ENCODE peak calls at places on chromosomes 5 and 9, in six cellular contexts. One of them, this sample, is unnamed.
A peak's percentile ranks its signal among the peaks of the same experiment; 100 is the strongest.

GRCh38 chr9:132214027-132214622 is 52.3 kb downstream of the NTNG2 start:
- DNase-seq in neural progenitor cell: peak; percentile 52
- DNase-seq in naive thymus-derived CD4-positive, alpha-beta T cell: no peak
- DNase-seq in GM12878: no peak
- DNase-seq in foreskin keratinocyte: peak; percentile 50
- DNase-seq in IMR-90: peak; percentile 96
- DNase-seq in this sample: peak; percentile 79

GRCh38 chr5:134145779-134146581 is 30.8 kb downstream of the SKP1 start:
- DNase-seq in IMR-90: peak; percentile 64
- DNase-seq in GM12878: no peak
- DNase-seq in neural progenitor cell: peak; percentile 81
- DNase-seq in foreskin keratinocyte: no peak
- DNase-seq in naive thymus-derived CD4-positive, alpha-beta T cell: peak; percentile 74
- DNase-seq in this sample: peak; percentile 54

GRCh38 chr9:80125731-80126264 is 554.0 kb downstream of the TLE4 start:
- DNase-seq in neural progenitor cell: no peak
- DNase-seq in IMR-90: peak; percentile 66
- DNase-seq in naive thymus-derived CD4-positive, alpha-beta T cell: no peak
- DNase-seq in GM12878: no peak
- DNase-seq in foreskin keratinocyte: no peak
- DNase-seq in this sample: no peak

GRCh38 chr9:29798599-29798998 is 2225.3 kb upstream of the C9orf72 start:
- DNase-seq in IMR-90: no peak
- DNase-seq in neural progenitor cell: no peak
- DNase-seq in naive thymus-derived CD4-positive, alpha-beta T cell: no peak
- DNase-seq in foreskin keratinocyte: no peak
- DNase-seq in GM12878: no peak
- DNase-seq in this sample: no peak

GRCh38 chr5:1460054-1460682 is 14.9 kb upstream of the SLC6A3 start:
- DNase-seq in IMR-90: no peak
- DNase-seq in GM12878: no peak
- DNase-seq in neural progenitor cell: no peak
- DNase-seq in naive thymus-derived CD4-positive, alpha-beta T cell: no peak
- DNase-seq in foreskin keratinocyte: no peak
- DNase-seq in this sample: no peak

GRCh38 chr9:130565792-130566191 is 13.6 kb upstream of the FUBP3 start:
- DNase-seq in GM12878: no peak
- DNase-seq in foreskin keratinocyte: no peak
- DNase-seq in naive thymus-derived CD4-positive, alpha-beta T cell: no peak
- DNase-seq in neural progenitor cell: no peak
- DNase-seq in IMR-90: no peak
- DNase-seq in this sample: no peak

GRCh38 chr5:158276692-158277091 is 417.7 kb upstream of the CLINT1 start:
- DNase-seq in naive thymus-derived CD4-positive, alpha-beta T cell: no peak
- DNase-seq in foreskin keratinocyte: no peak
- DNase-seq in neural progenitor cell: no peak
- DNase-seq in IMR-90: no peak
- DNase-seq in GM12878: no peak
- DNase-seq in this sample: no peak

GRCh38 chr5:17314907-17315471 is 97.6 kb downstream of the BASP1 start:
- DNase-seq in naive thymus-derived CD4-positive, alpha-beta T cell: no peak
- DNase-seq in GM12878: peak; percentile 28
- DNase-seq in IMR-90: no peak
- DNase-seq in neural progenitor cell: no peak
- DNase-seq in foreskin keratinocyte: no peak
- DNase-seq in this sample: no peak

GRCh38 chr9:99807276-99807852 is 14.3 kb upstream of the NR4A3 start:
- DNase-seq in GM12878: no peak
- DNase-seq in naive thymus-derived CD4-positive, alpha-beta T cell: peak; percentile 65
- DNase-seq in IMR-90: peak; percentile 59
- DNase-seq in neural progenitor cell: peak; percentile 76
- DNase-seq in foreskin keratinocyte: no peak
- DNase-seq in this sample: peak; percentile 61

GRCh38 chr9:113476511-113476916 is 13.0 kb downstream of the RGS3 start:
- DNase-seq in IMR-90: no peak
- DNase-seq in GM12878: no peak
- DNase-seq in naive thymus-derived CD4-positive, alpha-beta T cell: no peak
- DNase-seq in neural progenitor cell: no peak
- DNase-seq in foreskin keratinocyte: no peak
- DNase-seq in this sample: no peak

GRCh38 chr5:64742821-64743220 is 25.7 kb downstream of the SREK1IP1 start:
- DNase-seq in neural progenitor cell: no peak
- DNase-seq in naive thymus-derived CD4-positive, alpha-beta T cell: no peak
- DNase-seq in GM12878: no peak
- DNase-seq in foreskin keratinocyte: no peak
- DNase-seq in IMR-90: peak; percentile 37
- DNase-seq in this sample: no peak

GRCh38 chr9:83336696-83337095 is 201.5 kb downstream of the FRMD3 start:
- DNase-seq in IMR-90: no peak
- DNase-seq in GM12878: no peak
- DNase-seq in foreskin keratinocyte: no peak
- DNase-seq in naive thymus-derived CD4-positive, alpha-beta T cell: no peak
- DNase-seq in neural progenitor cell: peak; percentile 8
- DNase-seq in this sample: no peak

GRCh38 chr5:94288937-94289336 is 329.5 kb downstream of the KIAA0825 start:
- DNase-seq in GM12878: no peak
- DNase-seq in neural progenitor cell: no peak
- DNase-seq in IMR-90: peak; percentile 63
- DNase-seq in foreskin keratinocyte: no peak
- DNase-seq in naive thymus-derived CD4-positive, alpha-beta T cell: no peak
- DNase-seq in this sample: peak; percentile 1

GRCh38 chr5:130050585-130050984 is 146.3 kb downstream of the CHSY3 start:
- DNase-seq in naive thymus-derived CD4-positive, alpha-beta T cell: no peak
- DNase-seq in IMR-90: no peak
- DNase-seq in neural progenitor cell: no peak
- DNase-seq in GM12878: no peak
- DNase-seq in foreskin keratinocyte: no peak
- DNase-seq in this sample: no peak

GRCh38 chr9:69916950-69917349 is 96.3 kb downstream of the CFAP95 start:
- DNase-seq in naive thymus-derived CD4-positive, alpha-beta T cell: no peak
- DNase-seq in IMR-90: peak; percentile 52
- DNase-seq in GM12878: no peak
- DNase-seq in foreskin keratinocyte: no peak
- DNase-seq in neural progenitor cell: no peak
- DNase-seq in this sample: no peak

GRCh38 chr9:133320421-133320881 is 15.5 kb downstream of the SURF6 start:
- DNase-seq in foreskin keratinocyte: no peak
- DNase-seq in IMR-90: no peak
- DNase-seq in naive thymus-derived CD4-positive, alpha-beta T cell: no peak
- DNase-seq in GM12878: no peak
- DNase-seq in neural progenitor cell: no peak
- DNase-seq in this sample: no peak

GRCh38 chr5:176532795-176533194 is 4.4 kb downstream of the RNF44 start:
- DNase-seq in foreskin keratinocyte: no peak
- DNase-seq in naive thymus-derived CD4-positive, alpha-beta T cell: no peak
- DNase-seq in GM12878: no peak
- DNase-seq in neural progenitor cell: no peak
- DNase-seq in IMR-90: no peak
- DNase-seq in this sample: no peak

GRCh38 chr9:120655005-120655622 is 59.2 kb downstream of the MEGF9 start:
- DNase-seq in naive thymus-derived CD4-positive, alpha-beta T cell: no peak
- DNase-seq in foreskin keratinocyte: peak; percentile 52
- DNase-seq in IMR-90: peak; percentile 70
- DNase-seq in neural progenitor cell: no peak
- DNase-seq in GM12878: no peak
- DNase-seq in this sample: peak; percentile 47

GRCh38 chr9:135130266-135130976 is 43.0 kb downstream of the OLFM1 start:
- DNase-seq in neural progenitor cell: no peak
- DNase-seq in GM12878: peak; percentile 13
- DNase-seq in foreskin keratinocyte: no peak
- DNase-seq in IMR-90: no peak
- DNase-seq in naive thymus-derived CD4-positive, alpha-beta T cell: no peak
- DNase-seq in this sample: no peak

GRCh38 chr9:107749787-107750444 is 260.3 kb upstream of the KLF4 start:
- DNase-seq in naive thymus-derived CD4-positive, alpha-beta T cell: no peak
- DNase-seq in foreskin keratinocyte: peak; percentile 25
- DNase-seq in neural progenitor cell: peak; percentile 66
- DNase-seq in GM12878: no peak
- DNase-seq in IMR-90: peak; percentile 96
- DNase-seq in this sample: peak; percentile 83

GRCh38 chr5:124410539-124410938 is 335.9 kb downstream of the ZNF608 start:
- DNase-seq in GM12878: peak; percentile 31
- DNase-seq in neural progenitor cell: no peak
- DNase-seq in foreskin keratinocyte: no peak
- DNase-seq in naive thymus-derived CD4-positive, alpha-beta T cell: no peak
- DNase-seq in IMR-90: no peak
- DNase-seq in this sample: no peak

GRCh38 chr5:67249590-67249895 is 52.9 kb upstream of the CD180 start:
- DNase-seq in GM12878: no peak
- DNase-seq in neural progenitor cell: no peak
- DNase-seq in naive thymus-derived CD4-positive, alpha-beta T cell: no peak
- DNase-seq in foreskin keratinocyte: no peak
- DNase-seq in IMR-90: no peak
- DNase-seq in this sample: no peak

GRCh38 chr9:79104951-79105350 is 466.8 kb upstream of the TLE4 start:
- DNase-seq in IMR-90: no peak
- DNase-seq in foreskin keratinocyte: no peak
- DNase-seq in neural progenitor cell: no peak
- DNase-seq in naive thymus-derived CD4-positive, alpha-beta T cell: no peak
- DNase-seq in GM12878: no peak
- DNase-seq in this sample: no peak

GRCh38 chr9:89046832-89047231 is 55.6 kb downstream of the S1PR3 start:
- DNase-seq in GM12878: no peak
- DNase-seq in naive thymus-derived CD4-positive, alpha-beta T cell: no peak
- DNase-seq in foreskin keratinocyte: no peak
- DNase-seq in IMR-90: peak; percentile 38
- DNase-seq in neural progenitor cell: no peak
- DNase-seq in this sample: no peak

GRCh38 chr9:131095666-131096489 is 453 bp upstream of the AIF1L start:
- DNase-seq in neural progenitor cell: peak; percentile 94
- DNase-seq in naive thymus-derived CD4-positive, alpha-beta T cell: no peak
- DNase-seq in foreskin keratinocyte: no peak
- DNase-seq in IMR-90: no peak
- DNase-seq in GM12878: no peak
- DNase-seq in this sample: no peak

GRCh38 chr5:135715267-135716050 is 119.0 kb upstream of the SLC25A48 start:
- DNase-seq in foreskin keratinocyte: no peak
- DNase-seq in GM12878: no peak
- DNase-seq in naive thymus-derived CD4-positive, alpha-beta T cell: no peak
- DNase-seq in neural progenitor cell: no peak
- DNase-seq in IMR-90: no peak
- DNase-seq in this sample: no peak

GRCh38 chr9:88777498-88778312 is 213.6 kb upstream of the S1PR3 start:
- DNase-seq in foreskin keratinocyte: no peak
- DNase-seq in GM12878: no peak
- DNase-seq in neural progenitor cell: peak; percentile 70
- DNase-seq in IMR-90: peak; percentile 60
- DNase-seq in naive thymus-derived CD4-positive, alpha-beta T cell: no peak
- DNase-seq in this sample: peak; percentile 90

DNA sequence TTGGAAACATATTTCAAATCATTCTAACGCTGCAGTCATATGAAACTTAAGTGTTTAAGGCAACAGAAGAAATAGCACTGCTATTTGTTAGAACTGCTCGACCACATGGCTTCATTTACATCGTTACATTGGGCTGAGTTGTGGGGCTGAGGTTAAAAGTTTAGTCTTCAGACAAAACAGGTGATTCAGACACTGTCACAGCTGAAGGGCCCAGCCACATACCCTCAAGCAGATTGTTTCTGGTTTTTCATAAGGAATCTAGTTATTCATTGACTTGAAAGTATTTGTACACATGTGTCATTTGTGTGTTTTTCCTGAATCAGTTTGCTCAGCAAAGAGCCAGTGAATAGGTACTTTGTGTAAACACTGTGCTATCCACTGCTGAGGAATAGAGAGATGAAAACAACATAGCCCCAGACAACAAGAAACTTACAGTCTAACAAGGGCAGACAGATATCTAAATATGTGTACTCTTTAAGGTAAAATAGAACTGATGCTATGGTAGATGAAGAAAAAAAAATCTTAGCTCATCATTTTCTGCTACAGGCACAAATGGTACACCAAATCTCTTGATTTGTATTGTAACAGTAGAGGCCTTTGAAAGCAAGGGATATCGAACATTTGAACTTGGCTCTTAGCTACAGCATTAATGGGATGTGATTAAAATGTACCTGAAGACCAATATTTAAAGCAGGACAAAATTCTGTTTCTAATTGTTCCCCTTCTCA is 357.6 kb upstream of the RPS23 start:
- DNase-seq in neural progenitor cell: no peak
- DNase-seq in IMR-90: peak; percentile 86
- DNase-seq in foreskin keratinocyte: peak; percentile 73
- DNase-seq in GM12878: no peak
- DNase-seq in naive thymus-derived CD4-positive, alpha-beta T cell: no peak
- DNase-seq in this sample: peak; percentile 93
- H3K27ac ChIP-seq in neural progenitor cell: no peak overlapping the region
- H3K27ac ChIP-seq in IMR-90: no peak overlapping the region
- H3K27ac ChIP-seq in foreskin keratinocyte: peak overlapping the region; percentile 24
- H3K27ac ChIP-seq in GM12878: no peak overlapping the region
- H3K27ac ChIP-seq in naive thymus-derived CD4-positive, alpha-beta T cell: no peak overlapping the region
- H3K27ac ChIP-seq in this sample: peak overlapping the region; percentile 91

DNA sequence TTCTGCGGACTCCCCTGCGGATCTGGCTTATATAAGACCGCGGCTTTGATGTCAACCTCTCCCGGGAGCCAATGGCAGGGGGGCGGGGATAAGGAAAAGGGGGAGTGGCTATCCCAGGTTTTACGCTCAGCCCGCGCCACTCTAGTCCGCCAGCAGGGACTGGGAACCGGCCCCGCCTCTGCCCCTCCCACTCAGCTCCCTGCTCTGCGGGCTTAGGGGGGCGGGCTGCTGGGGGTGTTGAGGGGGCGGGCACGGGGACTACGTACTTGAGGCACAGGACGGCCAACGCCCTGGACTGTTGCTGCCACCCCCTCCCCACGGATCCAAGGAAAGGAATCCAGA is at the start of gene HAND1:
- DNase-seq in foreskin keratinocyte: no peak
- DNase-seq in neural progenitor cell: peak; percentile 92
- DNase-seq in IMR-90: no peak
- DNase-seq in naive thymus-derived CD4-positive, alpha-beta T cell: no peak
- DNase-seq in GM12878: no peak
- DNase-seq in this sample: no peak
- H3K27me3 ChIP-seq in foreskin keratinocyte: peaks cover 100% of the 10 kb centered on the region
- H3K27me3 ChIP-seq in neural progenitor cell: peaks cover 100% of the 10 kb centered on the region
- H3K27me3 ChIP-seq in IMR-90: peaks cover 99% of the 10 kb centered on the region
- H3K27me3 ChIP-seq in naive thymus-derived CD4-positive, alpha-beta T cell: peaks cover 76% of the 10 kb centered on the region
- H3K27me3 ChIP-seq in GM12878: peaks cover 61% of the 10 kb centered on the region
- H3K27me3 ChIP-seq in this sample: peaks cover 96% of the 10 kb centered on the region

DNA sequence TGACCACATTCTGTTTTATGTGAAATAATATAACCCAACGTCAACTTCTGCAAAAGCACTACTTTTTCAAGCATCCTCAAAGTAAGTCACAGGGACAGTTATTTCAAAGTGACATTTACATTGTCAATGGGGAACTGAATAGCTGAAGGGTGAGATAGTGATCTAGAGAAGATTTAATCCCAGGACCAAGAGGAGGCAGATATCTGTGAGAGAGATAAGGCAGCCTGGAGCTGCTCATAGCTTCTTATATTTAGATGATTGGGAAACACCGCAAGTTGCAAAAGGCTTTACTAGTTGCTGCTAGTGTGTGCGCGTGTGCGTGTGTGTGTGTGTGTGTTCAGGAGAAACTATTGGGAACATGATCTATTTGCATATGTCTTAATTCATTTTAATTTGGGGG is 210.4 kb upstream of the RFX3 start:
- DNase-seq in GM12878: no peak
- DNase-seq in foreskin keratinocyte: no peak
- DNase-seq in IMR-90: peak; percentile 21
- DNase-seq in naive thymus-derived CD4-positive, alpha-beta T cell: no peak
- DNase-seq in neural progenitor cell: no peak
- DNase-seq in this sample: no peak
- H3K27ac ChIP-seq in GM12878: no peak overlapping the region
- H3K27ac ChIP-seq in foreskin keratinocyte: no peak overlapping the region
- H3K27ac ChIP-seq in IMR-90: no peak overlapping the region
- H3K27ac ChIP-seq in naive thymus-derived CD4-positive, alpha-beta T cell: no peak overlapping the region
- H3K27ac ChIP-seq in neural progenitor cell: no peak overlapping the region
- H3K27ac ChIP-seq in this sample: no peak overlapping the region

GRCh38 chr5:173242079-173242478 is 7.1 kb upstream of the NKX2-5 start:
- DNase-seq in IMR-90: no peak
- DNase-seq in GM12878: no peak
- DNase-seq in neural progenitor cell: peak; percentile 21
- DNase-seq in foreskin keratinocyte: no peak
- DNase-seq in naive thymus-derived CD4-positive, alpha-beta T cell: no peak
- DNase-seq in this sample: no peak
- H3K27me3 ChIP-seq in IMR-90: peaks cover 90% of the 10 kb centered on the region
- H3K27me3 ChIP-seq in GM12878: peaks cover 37% of the 10 kb centered on the region
- H3K27me3 ChIP-seq in neural progenitor cell: peaks cover 100% of the 10 kb centered on the region
- H3K27me3 ChIP-seq in foreskin keratinocyte: peaks cover 100% of the 10 kb centered on the region
- H3K27me3 ChIP-seq in naive thymus-derived CD4-positive, alpha-beta T cell: peaks cover 29% of the 10 kb centered on the region
- H3K27me3 ChIP-seq in this sample: peaks cover 97% of the 10 kb centered on the region